ENCODE peak calls at places on chromosomes 5 and 9, in seven cellular contexts. Z is colonic mucosa; X is Kasumi-1; J is GM10248; Y is activated CD4-positive, alpha-beta T cell treated with anti-CD3 and anti-CD28 coated beads, Interleukin-2, amount 10 ng/mL, durations not matched to agents 7 days and 5 days; G is astrocyte; C is non-pigmented ciliary epithelial cell. H is an unnamed sample.

GRCh38 chr9:8287970-8288369 is 488.4 kb upstream of the DMAC1 start:
- DNase-seq in Z (no peak), X (no peak), J (no peak), Y (no peak), G (no peak), C (no peak), H (no peak)

GRCh38 chr9:114894801-114895433 is 35.5 kb downstream of the TNFSF8 start:
- DNase-seq in Z (no peak), X (peak), J (no peak), Y (peak), G (peak), C (peak), H (no peak)

GRCh38 chr9:96553070-96553469 is 66.6 kb downstream of the CDC14B start:
- DNase-seq in Z (no peak), X (no peak), J (no peak), Y (no peak), G (peak), C (peak), H (no peak)

GRCh38 chr5:56910123-56910951 is 941 bp downstream of the SETD9 start:
- DNase-seq in Z (peak), X (peak), J (no peak), Y (no peak), G (peak), C (peak), H (peak)

GRCh38 chr5:173187054-173187743 is 42.9 kb downstream of the BNIP1 start:
- DNase-seq in Z (no peak), X (no peak), J (no peak), Y (peak), G (no peak), C (no peak), H (no peak)

GRCh38 chr5:82297711-82298110 is 19.6 kb upstream of the RPS23 start:
- DNase-seq in Z (no peak), X (no peak), J (no peak), Y (no peak), G (no peak), C (no peak), H (no peak)

GRCh38 chr5:180816608-180817534 is 14.3 kb upstream of the MGAT1 start:
- DNase-seq in Z (no peak), X (no peak), J (no peak), Y (peak), G (peak), C (no peak), H (no peak)

GRCh38 chr5:80184235-80185023 is 71.4 kb downstream of the SERINC5 start:
- DNase-seq in Z (peak), X (no peak), J (no peak), Y (no peak), G (no peak), C (no peak), H (no peak)

GRCh38 chr9:124215551-124215910 is 42.2 kb upstream of the NEK6 start:
- DNase-seq in Z (no peak), X (no peak), J (no peak), Y (no peak), G (no peak), C (no peak), H (no peak)

GRCh38 chr5:107543868-107544267 is 126.9 kb downstream of the EFNA5 start:
- DNase-seq in Z (no peak), X (no peak), J (no peak), Y (no peak), G (no peak), C (no peak), H (no peak)

GRCh38 chr5:108749130-108749861 is 1.6 kb downstream of the FER start:
- DNase-seq in Z (peak), X (peak), J (peak), Y (peak), G (peak), C (no peak), H (peak)

GRCh38 chr9:17004500-17004899 is 130.3 kb upstream of the CNTLN start:
- DNase-seq in Z (no peak), X (no peak), J (no peak), Y (no peak), G (peak), C (no peak), H (no peak)

GRCh38 chr9:133425049-133425632 is 3.0 kb downstream of the ADAMTS13 start:
- DNase-seq in Z (no peak), X (no peak), J (no peak), Y (no peak), G (no peak), C (no peak), H (no peak)

GRCh38 chr5:155700333-155700732 is 626.6 kb upstream of the SGCD start:
- DNase-seq in Z (no peak), X (no peak), J (no peak), Y (no peak), G (no peak), C (no peak), H (no peak)

GRCh38 chr5:143435207-143435657 is 31.7 kb upstream of the NR3C1 start:
- DNase-seq in Z (peak), X (peak), J (peak), Y (peak), G (no peak), C (no peak), H (peak)

GRCh38 chr5:5341531-5342292 is 80.8 kb upstream of the ICE1 start:
- DNase-seq in Z (no peak), X (no peak), J (no peak), Y (no peak), G (peak), C (no peak), H (no peak)

GRCh38 chr5:175652741-175653663 is 4.9 kb upstream of the HRH2 start:
- DNase-seq in Z (no peak), X (peak), J (no peak), Y (peak), G (no peak), C (no peak), H (no peak)

GRCh38 chr9:134723491-134723890 is 81.9 kb downstream of the COL5A1 start:
- DNase-seq in Z (no peak), X (no peak), J (no peak), Y (no peak), G (no peak), C (no peak), H (no peak)

GRCh38 chr5:133882801-133883200 is 85.6 kb downstream of the C5orf15 start:
- DNase-seq in Z (no peak), X (no peak), J (no peak), Y (no peak), G (no peak), C (no peak), H (no peak)

GRCh38 chr9:123960366-123960765 is 30.4 kb upstream of the DENND1A start:
- DNase-seq in Z (no peak), X (no peak), J (no peak), Y (no peak), G (no peak), C (no peak), H (no peak)

GRCh38 chr9:70994582-70994981 is 126.8 kb downstream of the TRPM3 start:
- DNase-seq in Z (no peak), X (no peak), J (no peak), Y (no peak), G (no peak), C (no peak), H (no peak)

GRCh38 chr5:29949301-29949872 is 1244.1 kb upstream of the CDH6 start:
- DNase-seq in Z (no peak), X (no peak), J (no peak), Y (no peak), G (no peak), C (no peak), H (no peak)

GRCh38 chr5:40735609-40736008 is 20.2 kb downstream of the TTC33 start:
- DNase-seq in Z (no peak), X (no peak), J (no peak), Y (no peak), G (no peak), C (no peak), H (no peak)

GRCh38 chr9:88950341-88951141 is 40.7 kb upstream of the S1PR3 start:
- DNase-seq in Z (no peak), X (no peak), J (no peak), Y (no peak), G (peak), C (no peak), H (no peak)

GRCh38 chr5:57298295-57298984 is 124.6 kb downstream of the GPBP1 start:
- DNase-seq in Z (peak), X (peak), J (peak), Y (peak), G (peak), C (peak), H (peak)

GRCh38 chr5:88769165-88769564 is 113.8 kb downstream of the MEF2C start:
- DNase-seq in Z (no peak), X (no peak), J (no peak), Y (no peak), G (peak), C (no peak), H (no peak)